ENCODE peak calls at places on chromosomes 1 and 21, in six cellular contexts. One of them, this sample, is unnamed.

GRCh38 chr21:33266050-33266783 is at the start of gene IL10RB:
- DNase-seq in amniotic epithelial cell: peak; percentile 31
- DNase-seq in T-helper 1 cell: peak; percentile 61
- DNase-seq in left ventricle myocardium superior: peak; percentile 87
- DNase-seq in kidney: peak; percentile 91
- DNase-seq in activated T-helper 9 cell treated with anti-CD3 and anti-CD28 coated beads, Interleukin-2, amount 50 U/mL, for 16 hours: peak; percentile 62
- DNase-seq in this sample: peak; percentile 70

GRCh38 chr1:43358121-43358745 is 548 bp upstream of the CDC20 start:
- DNase-seq in activated T-helper 9 cell treated with anti-CD3 and anti-CD28 coated beads, Interleukin-2, amount 50 U/mL, for 16 hours: no peak
- DNase-seq in kidney: no peak
- DNase-seq in amniotic epithelial cell: peak; percentile 49
- DNase-seq in left ventricle myocardium superior: no peak
- DNase-seq in T-helper 1 cell: no peak
- DNase-seq in this sample: peak; percentile 61

GRCh38 chr1:25253911-25254310 is 6.7 kb upstream of the RSRP1 start:
- DNase-seq in amniotic epithelial cell: peak; percentile 78
- DNase-seq in activated T-helper 9 cell treated with anti-CD3 and anti-CD28 coated beads, Interleukin-2, amount 50 U/mL, for 16 hours: no peak
- DNase-seq in left ventricle myocardium superior: no peak
- DNase-seq in kidney: no peak
- DNase-seq in T-helper 1 cell: no peak
- DNase-seq in this sample: no peak

GRCh38 chr1:112937495-112937894 is 18.5 kb downstream of the SLC16A1 start:
- DNase-seq in left ventricle myocardium superior: no peak
- DNase-seq in amniotic epithelial cell: peak; percentile 20
- DNase-seq in kidney: no peak
- DNase-seq in activated T-helper 9 cell treated with anti-CD3 and anti-CD28 coated beads, Interleukin-2, amount 50 U/mL, for 16 hours: no peak
- DNase-seq in T-helper 1 cell: no peak
- DNase-seq in this sample: no peak

GRCh38 chr1:166693673-166694297 is 145.5 kb upstream of the POGK start:
- DNase-seq in left ventricle myocardium superior: no peak
- DNase-seq in amniotic epithelial cell: no peak
- DNase-seq in activated T-helper 9 cell treated with anti-CD3 and anti-CD28 coated beads, Interleukin-2, amount 50 U/mL, for 16 hours: no peak
- DNase-seq in kidney: no peak
- DNase-seq in T-helper 1 cell: no peak
- DNase-seq in this sample: no peak

GRCh38 chr1:36303244-36303643 is 2.9 kb upstream of the SH3D21 start:
- DNase-seq in kidney: no peak
- DNase-seq in amniotic epithelial cell: no peak
- DNase-seq in left ventricle myocardium superior: no peak
- DNase-seq in T-helper 1 cell: no peak
- DNase-seq in activated T-helper 9 cell treated with anti-CD3 and anti-CD28 coated beads, Interleukin-2, amount 50 U/mL, for 16 hours: no peak
- DNase-seq in this sample: no peak

GRCh38 chr1:197268012-197268411 is at the start of gene CRB1:
- DNase-seq in kidney: no peak
- DNase-seq in activated T-helper 9 cell treated with anti-CD3 and anti-CD28 coated beads, Interleukin-2, amount 50 U/mL, for 16 hours: no peak
- DNase-seq in left ventricle myocardium superior: no peak
- DNase-seq in T-helper 1 cell: no peak
- DNase-seq in amniotic epithelial cell: no peak
- DNase-seq in this sample: peak; percentile 12

GRCh38 chr1:15426492-15427279 is 11.6 kb upstream of the CTRC start:
- DNase-seq in kidney: no peak
- DNase-seq in activated T-helper 9 cell treated with anti-CD3 and anti-CD28 coated beads, Interleukin-2, amount 50 U/mL, for 16 hours: no peak
- DNase-seq in T-helper 1 cell: no peak
- DNase-seq in left ventricle myocardium superior: peak; percentile 52
- DNase-seq in amniotic epithelial cell: peak; percentile 69
- DNase-seq in this sample: no peak

GRCh38 chr1:219555802-219556201 is 57.1 kb downstream of the ZC3H11B start:
- DNase-seq in left ventricle myocardium superior: no peak
- DNase-seq in amniotic epithelial cell: peak; percentile 56
- DNase-seq in activated T-helper 9 cell treated with anti-CD3 and anti-CD28 coated beads, Interleukin-2, amount 50 U/mL, for 16 hours: no peak
- DNase-seq in T-helper 1 cell: no peak
- DNase-seq in kidney: no peak
- DNase-seq in this sample: no peak

GRCh38 chr1:31585736-31586365 is 9.5 kb downstream of the TINAGL1 start:
- DNase-seq in T-helper 1 cell: no peak
- DNase-seq in left ventricle myocardium superior: no peak
- DNase-seq in activated T-helper 9 cell treated with anti-CD3 and anti-CD28 coated beads, Interleukin-2, amount 50 U/mL, for 16 hours: no peak
- DNase-seq in kidney: no peak
- DNase-seq in amniotic epithelial cell: no peak
- DNase-seq in this sample: no peak

GRCh38 chr21:36437745-36438128 is 42.2 kb downstream of the CLDN14 start:
- DNase-seq in T-helper 1 cell: no peak
- DNase-seq in kidney: no peak
- DNase-seq in amniotic epithelial cell: peak; percentile 94
- DNase-seq in activated T-helper 9 cell treated with anti-CD3 and anti-CD28 coated beads, Interleukin-2, amount 50 U/mL, for 16 hours: no peak
- DNase-seq in left ventricle myocardium superior: no peak
- DNase-seq in this sample: no peak

GRCh38 chr1:233368106-233368783 is 40.7 kb downstream of the MAP3K21 start:
- DNase-seq in left ventricle myocardium superior: no peak
- DNase-seq in kidney: no peak
- DNase-seq in T-helper 1 cell: no peak
- DNase-seq in amniotic epithelial cell: peak; percentile 61
- DNase-seq in activated T-helper 9 cell treated with anti-CD3 and anti-CD28 coated beads, Interleukin-2, amount 50 U/mL, for 16 hours: no peak
- DNase-seq in this sample: no peak

GRCh38 chr1:44238651-44239050 is 25.4 kb downstream of the DMAP1 start:
- DNase-seq in left ventricle myocardium superior: no peak
- DNase-seq in amniotic epithelial cell: no peak
- DNase-seq in activated T-helper 9 cell treated with anti-CD3 and anti-CD28 coated beads, Interleukin-2, amount 50 U/mL, for 16 hours: no peak
- DNase-seq in T-helper 1 cell: no peak
- DNase-seq in kidney: no peak
- DNase-seq in this sample: no peak

GRCh38 chr1:8910914-8911313 is 32.4 kb upstream of the ENO1 start:
- DNase-seq in activated T-helper 9 cell treated with anti-CD3 and anti-CD28 coated beads, Interleukin-2, amount 50 U/mL, for 16 hours: no peak
- DNase-seq in T-helper 1 cell: no peak
- DNase-seq in amniotic epithelial cell: peak; percentile 40
- DNase-seq in kidney: no peak
- DNase-seq in left ventricle myocardium superior: no peak
- DNase-seq in this sample: no peak

This sample was measured in myocyte.